ENCODE peak calls at places on chromosomes 16 and 17, in four cellular contexts. R, Y, V and D are unnamed samples.

GRCh38 chr17:6555331-6556120 is 829 bp downstream of the PITPNM3 start:
- DNase-seq in R (peak; percentile 86), Y (peak; percentile 22), V (peak; percentile 62), D (peak; percentile 38)

GRCh38 chr16:78489072-78489471 is 389.6 kb downstream of the WWOX start:
- DNase-seq in R (no peak), Y (no peak), V (no peak), D (no peak)

GRCh38 chr17:34503804-34504203 is 75.6 kb upstream of the TMEM132E start:
- DNase-seq in R (no peak), Y (peak; percentile 14), V (peak; percentile 64), D (no peak)

GRCh38 chr16:54286067-54286329 is 589 bp downstream of the IRX3 start:
- DNase-seq in R (no peak), Y (no peak), V (no peak), D (no peak)

GRCh38 chr17:75900691-75901533 is 3.8 kb downstream of the MRPL38 start:
- DNase-seq in R (no peak), Y (no peak), V (no peak), D (no peak)

GRCh38 chr17:1792495-1793446 is 30.9 kb downstream of the SERPINF1 start:
- DNase-seq in R (no peak), Y (no peak), V (peak; percentile 14), D (peak; percentile 42)

GRCh38 chr16:27317738-27318398 is 4.1 kb downstream of the IL4R start:
- DNase-seq in R (no peak), Y (no peak), V (no peak), D (no peak)

GRCh38 chr17:37259030-37259735 is 116.6 kb upstream of the C17orf78 start:
- DNase-seq in R (no peak), Y (no peak), V (no peak), D (no peak)

GRCh38 chr16:52251495-52251894 is 295.4 kb downstream of the TOX3 start:
- DNase-seq in R (no peak), Y (no peak), V (no peak), D (peak; percentile 19)

GRCh38 chr17:1150863-1151685 is 28.7 kb downstream of the ABR start:
- DNase-seq in R (no peak), Y (no peak), V (no peak), D (no peak)

GRCh38 chr17:15456972-15457722 is 10.3 kb downstream of the CDRT4 start:
- DNase-seq in R (no peak), Y (peak; percentile 46), V (no peak), D (no peak)

GRCh38 chr16:17556276-17557052 is 85.7 kb upstream of the XYLT1 start:
- DNase-seq in R (peak; percentile 57), Y (no peak), V (no peak), D (peak; percentile 36)

GRCh38 chr17:68302066-68302564 is 10.8 kb downstream of the ARSG start:
- DNase-seq in R (no peak), Y (no peak), V (no peak), D (no peak)

DNA sequence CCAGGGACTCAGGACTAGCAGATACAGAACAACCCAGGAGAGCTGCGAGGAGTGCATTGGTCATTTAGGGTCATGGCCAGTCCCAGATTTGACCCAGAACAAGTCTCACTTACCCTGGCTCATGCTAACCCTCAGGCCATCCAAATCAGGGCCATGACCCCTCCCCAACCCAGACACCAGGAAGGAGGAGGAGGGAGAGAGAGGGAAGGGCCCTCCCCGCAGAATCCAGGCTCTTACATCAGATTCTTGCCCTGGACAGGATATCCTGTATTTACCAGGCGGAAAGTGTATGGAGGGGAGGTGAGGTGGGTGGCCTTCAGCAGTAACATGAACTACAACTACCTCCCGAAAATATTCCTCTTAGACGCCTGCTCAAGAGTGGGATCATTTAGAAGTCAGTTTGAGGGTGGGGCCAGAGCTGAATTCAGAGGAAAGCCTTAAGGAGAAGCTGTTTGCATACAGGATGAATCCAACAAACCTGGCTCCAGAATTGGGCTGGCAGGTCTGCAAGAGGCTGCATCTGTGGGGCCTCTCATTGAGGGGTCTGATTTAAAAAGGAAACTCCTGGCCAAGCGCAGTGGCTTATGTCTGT is 2.1 kb downstream of the VAT1 start:
- DNase-seq in R (peak; percentile 59), Y (no peak), V (no peak), D (no peak)
- H3K4me3 ChIP-seq in R (peak overlapping the region; percentile 93), Y (no peak overlapping the region), V (peak overlapping the region; percentile 100), D (no peak overlapping the region)

GRCh38 chr16:89949756-89950155 is 1.2 kb downstream of the DEF8 start:
- DNase-seq in R (no peak), Y (no peak), V (no peak), D (no peak)
- H3K4me3 ChIP-seq in R (peak overlapping the region; percentile 80), Y (peak overlapping the region; percentile 57), V (peak overlapping the region; percentile 56), D (no peak overlapping the region)

GRCh38 chr16:49881890-49882289 is 26.0 kb upstream of the ZNF423 start:
- DNase-seq in R (no peak), Y (no peak), V (no peak), D (no peak)

GRCh38 chr16:49874613-49875237 is 18.8 kb upstream of the ZNF423 start:
- DNase-seq in R (no peak), Y (peak; percentile 35), V (no peak), D (no peak)

GRCh38 chr16:49876716-49877129 is 20.8 kb upstream of the ZNF423 start:
- DNase-seq in R (peak; percentile 97), Y (peak; percentile 86), V (peak; percentile 73), D (peak; percentile 45)

GRCh38 chr16:49875812-49876715 is 20.2 kb upstream of the ZNF423 start:
- DNase-seq in R (peak; percentile 59), Y (no peak), V (no peak), D (no peak)
- H3K4me3 ChIP-seq in R (peak overlapping the region; percentile 29), Y (peak overlapping the region; percentile 24), V (peak overlapping the region; percentile 44), D (no peak overlapping the region)

GRCh38 chr17:47897561-47897960 is 1.5 kb downstream of the SP2 start:
- DNase-seq in R (peak; percentile 33), Y (no peak), V (no peak), D (no peak)
- H3K4me3 ChIP-seq in R (peak overlapping the region; percentile 90), Y (peak overlapping the region; percentile 90), V (peak overlapping the region; percentile 83), D (no peak overlapping the region)

GRCh38 chr17:19716108-19717030 is at the start of gene SLC47A2:
- DNase-seq in R (peak; percentile 66), Y (no peak), V (no peak), D (no peak)
- H3K4me3 ChIP-seq in R (no peak within 1 kb of the TSS), Y (no peak within 1 kb of the TSS), V (no peak within 1 kb of the TSS), D (no peak within 1 kb of the TSS)

DNA sequence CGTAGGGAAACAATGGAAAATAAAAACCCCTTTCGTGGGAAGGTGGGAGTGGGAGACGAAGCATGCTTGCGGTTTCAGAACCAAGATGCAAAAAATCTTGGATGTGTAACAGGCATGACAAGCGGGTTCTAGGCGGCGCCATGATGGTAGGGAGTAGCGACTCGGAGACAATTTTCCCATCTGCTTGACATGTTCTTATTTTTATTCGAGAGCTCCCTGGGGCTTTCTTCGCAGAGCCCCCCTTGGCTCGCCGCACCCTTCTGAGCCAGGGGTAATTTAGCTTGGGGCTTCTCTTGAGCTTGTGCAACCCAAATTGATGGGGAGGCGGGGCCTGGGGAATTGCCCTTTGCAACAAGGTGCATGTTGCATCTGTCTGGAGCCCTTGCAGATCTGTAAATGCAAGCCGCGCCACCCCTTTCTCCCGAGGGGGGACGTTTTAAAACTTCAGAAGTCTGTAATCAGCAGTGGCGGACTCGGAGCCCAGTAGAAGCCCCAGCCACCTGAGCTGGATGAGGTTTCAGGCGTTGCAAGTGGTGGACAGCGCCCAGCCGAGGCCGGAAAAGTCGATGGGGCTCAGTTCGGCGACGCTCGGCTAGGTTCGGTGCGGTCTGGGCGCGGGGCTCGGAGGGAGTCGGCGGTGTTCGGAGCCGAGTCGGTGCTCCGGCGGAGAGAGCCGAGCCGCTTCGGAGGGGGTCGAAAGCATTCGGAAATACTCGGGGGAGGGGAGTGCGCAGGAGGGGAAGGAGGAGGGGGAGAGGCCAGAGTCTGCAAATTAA is 2.9 kb downstream of the GNAO1 start:
- DNase-seq in R (peak; percentile 98), Y (peak; percentile 70), V (peak; percentile 71), D (peak; percentile 56)
- H3K4me3 ChIP-seq in R (peak overlapping the region; percentile 80), Y (peak overlapping the region; percentile 16), V (peak overlapping the region; percentile 9), D (peak overlapping the region; percentile 27)

GRCh38 chr16:87053016-87053982 is 263.9 kb downstream of the C16orf95 start:
- DNase-seq in R (peak; percentile 87), Y (no peak), V (no peak), D (no peak)
- H3K4me3 ChIP-seq in R (no peak overlapping the region), Y (no peak overlapping the region), V (no peak overlapping the region), D (no peak overlapping the region)